ENCODE peak calls at places on chromosomes 11 and 22, in eight cellular contexts. One of them, this sample, is unnamed.

GRCh38 chr11:34146866-34147265 is 41.4 kb downstream of the NAT10 start:
- DNase-seq in sciatic nerve: peak
- DNase-seq in hepatocyte: no peak
- DNase-seq in cardiac muscle cell: no peak
- DNase-seq in hepatic stellate cell: no peak
- DNase-seq in GDM1: no peak
- DNase-seq in MM.1S: no peak
- DNase-seq in activated CD4-positive, alpha-beta T cell treated with anti-CD3 and anti-CD28 coated beads for 24 hours: no peak
- DNase-seq in this sample: no peak

GRCh38 chr11:33001281-33001680 is 14.4 kb upstream of the DEPDC7 start:
- DNase-seq in hepatic stellate cell: no peak
- DNase-seq in activated CD4-positive, alpha-beta T cell treated with anti-CD3 and anti-CD28 coated beads for 24 hours: no peak
- DNase-seq in MM.1S: no peak
- DNase-seq in GDM1: no peak
- DNase-seq in sciatic nerve: no peak
- DNase-seq in hepatocyte: no peak
- DNase-seq in cardiac muscle cell: no peak
- DNase-seq in this sample: no peak

GRCh38 chr22:44571566-44572413 is 73.8 kb upstream of the RTL6 start:
- DNase-seq in cardiac muscle cell: no peak
- DNase-seq in hepatic stellate cell: no peak
- DNase-seq in GDM1: no peak
- DNase-seq in hepatocyte: no peak
- DNase-seq in sciatic nerve: peak
- DNase-seq in activated CD4-positive, alpha-beta T cell treated with anti-CD3 and anti-CD28 coated beads for 24 hours: no peak
- DNase-seq in MM.1S: no peak
- DNase-seq in this sample: peak

GRCh38 chr22:19062139-19062789 is 59.9 kb downstream of the DGCR2 start:
- DNase-seq in sciatic nerve: no peak
- DNase-seq in cardiac muscle cell: no peak
- DNase-seq in MM.1S: no peak
- DNase-seq in GDM1: no peak
- DNase-seq in activated CD4-positive, alpha-beta T cell treated with anti-CD3 and anti-CD28 coated beads for 24 hours: no peak
- DNase-seq in hepatocyte: no peak
- DNase-seq in hepatic stellate cell: no peak
- DNase-seq in this sample: peak

GRCh38 chr22:20117656-20118571 is 888 bp upstream of the TRMT2A start:
- DNase-seq in MM.1S: peak
- DNase-seq in hepatocyte: peak
- DNase-seq in sciatic nerve: no peak
- DNase-seq in GDM1: no peak
- DNase-seq in activated CD4-positive, alpha-beta T cell treated with anti-CD3 and anti-CD28 coated beads for 24 hours: peak
- DNase-seq in hepatic stellate cell: peak
- DNase-seq in cardiac muscle cell: peak
- DNase-seq in this sample: no peak

GRCh38 chr11:76269247-76269646 is 62.9 kb upstream of the WNT11 start:
- DNase-seq in MM.1S: no peak
- DNase-seq in GDM1: no peak
- DNase-seq in hepatic stellate cell: no peak
- DNase-seq in activated CD4-positive, alpha-beta T cell treated with anti-CD3 and anti-CD28 coated beads for 24 hours: no peak
- DNase-seq in sciatic nerve: peak
- DNase-seq in hepatocyte: peak
- DNase-seq in cardiac muscle cell: no peak
- DNase-seq in this sample: no peak

GRCh38 chr11:46363031-46363407 is 15.8 kb downstream of the DGKZ start:
- DNase-seq in activated CD4-positive, alpha-beta T cell treated with anti-CD3 and anti-CD28 coated beads for 24 hours: no peak
- DNase-seq in MM.1S: no peak
- DNase-seq in sciatic nerve: no peak
- DNase-seq in hepatocyte: no peak
- DNase-seq in cardiac muscle cell: no peak
- DNase-seq in GDM1: no peak
- DNase-seq in hepatic stellate cell: peak
- DNase-seq in this sample: peak

GRCh38 chr11:119363874-119364590 is 17.5 kb downstream of the USP2 start:
- DNase-seq in activated CD4-positive, alpha-beta T cell treated with anti-CD3 and anti-CD28 coated beads for 24 hours: peak
- DNase-seq in cardiac muscle cell: peak
- DNase-seq in MM.1S: no peak
- DNase-seq in sciatic nerve: peak
- DNase-seq in hepatic stellate cell: peak
- DNase-seq in hepatocyte: peak
- DNase-seq in GDM1: peak
- DNase-seq in this sample: peak

GRCh38 chr11:11171854-11172253 is 181.2 kb downstream of the CSNK2A3 start:
- DNase-seq in GDM1: peak
- DNase-seq in hepatocyte: no peak
- DNase-seq in cardiac muscle cell: no peak
- DNase-seq in MM.1S: peak
- DNase-seq in activated CD4-positive, alpha-beta T cell treated with anti-CD3 and anti-CD28 coated beads for 24 hours: no peak
- DNase-seq in sciatic nerve: no peak
- DNase-seq in hepatic stellate cell: no peak
- DNase-seq in this sample: no peak

GRCh38 chr22:43230983-43231723 is 44.2 kb upstream of the TTLL12 start:
- DNase-seq in activated CD4-positive, alpha-beta T cell treated with anti-CD3 and anti-CD28 coated beads for 24 hours: peak
- DNase-seq in sciatic nerve: peak
- DNase-seq in MM.1S: peak
- DNase-seq in GDM1: peak
- DNase-seq in cardiac muscle cell: peak
- DNase-seq in hepatic stellate cell: peak
- DNase-seq in hepatocyte: peak
- DNase-seq in this sample: peak

GRCh38 chr11:134853972-134854371 is 441.9 kb upstream of the B3GAT1 start:
- DNase-seq in hepatocyte: no peak
- DNase-seq in hepatic stellate cell: no peak
- DNase-seq in MM.1S: no peak
- DNase-seq in cardiac muscle cell: no peak
- DNase-seq in GDM1: no peak
- DNase-seq in sciatic nerve: no peak
- DNase-seq in activated CD4-positive, alpha-beta T cell treated with anti-CD3 and anti-CD28 coated beads for 24 hours: no peak
- DNase-seq in this sample: no peak

GRCh38 chr22:47107431-47107830 is 345.0 kb downstream of the TBC1D22A start:
- DNase-seq in GDM1: no peak
- DNase-seq in hepatic stellate cell: peak
- DNase-seq in sciatic nerve: no peak
- DNase-seq in activated CD4-positive, alpha-beta T cell treated with anti-CD3 and anti-CD28 coated beads for 24 hours: no peak
- DNase-seq in cardiac muscle cell: no peak
- DNase-seq in MM.1S: no peak
- DNase-seq in hepatocyte: no peak
- DNase-seq in this sample: no peak

GRCh38 chr22:38016182-38017078 is 32.1 kb upstream of the SOX10 start:
- DNase-seq in GDM1: no peak
- DNase-seq in hepatic stellate cell: no peak
- DNase-seq in hepatocyte: no peak
- DNase-seq in MM.1S: no peak
- DNase-seq in sciatic nerve: peak
- DNase-seq in cardiac muscle cell: no peak
- DNase-seq in activated CD4-positive, alpha-beta T cell treated with anti-CD3 and anti-CD28 coated beads for 24 hours: no peak
- DNase-seq in this sample: no peak

GRCh38 chr22:20869234-20869633 is 10.4 kb downstream of the SNAP29 start:
- DNase-seq in cardiac muscle cell: no peak
- DNase-seq in activated CD4-positive, alpha-beta T cell treated with anti-CD3 and anti-CD28 coated beads for 24 hours: no peak
- DNase-seq in MM.1S: no peak
- DNase-seq in hepatocyte: no peak
- DNase-seq in hepatic stellate cell: no peak
- DNase-seq in sciatic nerve: no peak
- DNase-seq in GDM1: no peak
- DNase-seq in this sample: no peak

GRCh38 chr22:44671742-44672141 is 30.3 kb upstream of the PRR5 start:
- DNase-seq in GDM1: no peak
- DNase-seq in activated CD4-positive, alpha-beta T cell treated with anti-CD3 and anti-CD28 coated beads for 24 hours: no peak
- DNase-seq in hepatocyte: peak
- DNase-seq in hepatic stellate cell: no peak
- DNase-seq in cardiac muscle cell: no peak
- DNase-seq in sciatic nerve: no peak
- DNase-seq in MM.1S: no peak
- DNase-seq in this sample: no peak

GRCh38 chr11:114395776-114396175 is 4.5 kb downstream of the C11orf71 start:
- DNase-seq in activated CD4-positive, alpha-beta T cell treated with anti-CD3 and anti-CD28 coated beads for 24 hours: no peak
- DNase-seq in sciatic nerve: no peak
- DNase-seq in hepatic stellate cell: no peak
- DNase-seq in cardiac muscle cell: no peak
- DNase-seq in hepatocyte: no peak
- DNase-seq in MM.1S: peak
- DNase-seq in GDM1: no peak
- DNase-seq in this sample: peak

GRCh38 chr11:131712897-131713296 is 342.5 kb downstream of the NTM start:
- DNase-seq in hepatocyte: no peak
- DNase-seq in hepatic stellate cell: no peak
- DNase-seq in activated CD4-positive, alpha-beta T cell treated with anti-CD3 and anti-CD28 coated beads for 24 hours: no peak
- DNase-seq in GDM1: no peak
- DNase-seq in cardiac muscle cell: no peak
- DNase-seq in MM.1S: no peak
- DNase-seq in sciatic nerve: no peak
- DNase-seq in this sample: no peak

GRCh38 chr11:134034496-134035381 is 34.1 kb upstream of the JAM3 start:
- DNase-seq in hepatic stellate cell: no peak
- DNase-seq in cardiac muscle cell: no peak
- DNase-seq in sciatic nerve: no peak
- DNase-seq in hepatocyte: no peak
- DNase-seq in GDM1: no peak
- DNase-seq in MM.1S: no peak
- DNase-seq in activated CD4-positive, alpha-beta T cell treated with anti-CD3 and anti-CD28 coated beads for 24 hours: no peak
- DNase-seq in this sample: no peak

GRCh38 chr11:67024410-67024809 is 1.5 kb downstream of the SYT12 start:
- DNase-seq in sciatic nerve: no peak
- DNase-seq in GDM1: peak
- DNase-seq in hepatocyte: no peak
- DNase-seq in cardiac muscle cell: no peak
- DNase-seq in hepatic stellate cell: no peak
- DNase-seq in activated CD4-positive, alpha-beta T cell treated with anti-CD3 and anti-CD28 coated beads for 24 hours: peak
- DNase-seq in MM.1S: peak
- DNase-seq in this sample: no peak

GRCh38 chr11:79371152-79371551 is 69.7 kb downstream of the TENM4 start:
- DNase-seq in hepatocyte: no peak
- DNase-seq in sciatic nerve: no peak
- DNase-seq in cardiac muscle cell: no peak
- DNase-seq in GDM1: no peak
- DNase-seq in MM.1S: no peak
- DNase-seq in activated CD4-positive, alpha-beta T cell treated with anti-CD3 and anti-CD28 coated beads for 24 hours: no peak
- DNase-seq in hepatic stellate cell: no peak
- DNase-seq in this sample: peak

GRCh38 chr22:47804281-47804680 is 1041.8 kb downstream of the TBC1D22A start:
- DNase-seq in MM.1S: no peak
- DNase-seq in activated CD4-positive, alpha-beta T cell treated with anti-CD3 and anti-CD28 coated beads for 24 hours: no peak
- DNase-seq in GDM1: no peak
- DNase-seq in hepatocyte: no peak
- DNase-seq in sciatic nerve: no peak
- DNase-seq in hepatic stellate cell: no peak
- DNase-seq in cardiac muscle cell: no peak
- DNase-seq in this sample: peak

GRCh38 chr11:73350908-73351636 is 25.1 kb upstream of the RELT start:
- DNase-seq in hepatic stellate cell: peak
- DNase-seq in GDM1: peak
- DNase-seq in cardiac muscle cell: peak
- DNase-seq in activated CD4-positive, alpha-beta T cell treated with anti-CD3 and anti-CD28 coated beads for 24 hours: peak
- DNase-seq in MM.1S: peak
- DNase-seq in sciatic nerve: no peak
- DNase-seq in hepatocyte: peak
- DNase-seq in this sample: no peak

GRCh38 chr11:64299847-64300648 is at the start of gene CATSPERZ:
- DNase-seq in sciatic nerve: no peak
- DNase-seq in hepatic stellate cell: no peak
- DNase-seq in GDM1: no peak
- DNase-seq in MM.1S: peak
- DNase-seq in cardiac muscle cell: no peak
- DNase-seq in activated CD4-positive, alpha-beta T cell treated with anti-CD3 and anti-CD28 coated beads for 24 hours: no peak
- DNase-seq in hepatocyte: no peak
- DNase-seq in this sample: no peak

GRCh38 chr22:42685941-42686666 is 34.6 kb downstream of the A4GALT start:
- DNase-seq in activated CD4-positive, alpha-beta T cell treated with anti-CD3 and anti-CD28 coated beads for 24 hours: no peak
- DNase-seq in GDM1: no peak
- DNase-seq in hepatic stellate cell: no peak
- DNase-seq in hepatocyte: peak
- DNase-seq in cardiac muscle cell: peak
- DNase-seq in sciatic nerve: no peak
- DNase-seq in MM.1S: no peak
- DNase-seq in this sample: no peak

GRCh38 chr11:71086687-71087258 is 165.6 kb downstream of the SHANK2 start:
- DNase-seq in MM.1S: no peak
- DNase-seq in activated CD4-positive, alpha-beta T cell treated with anti-CD3 and anti-CD28 coated beads for 24 hours: no peak
- DNase-seq in sciatic nerve: no peak
- DNase-seq in GDM1: no peak
- DNase-seq in hepatocyte: peak
- DNase-seq in cardiac muscle cell: peak
- DNase-seq in hepatic stellate cell: peak
- DNase-seq in this sample: peak

GRCh38 chr11:72930011-72930410 is 115.8 kb downstream of the ATG16L2 start:
- DNase-seq in sciatic nerve: no peak
- DNase-seq in hepatic stellate cell: no peak
- DNase-seq in activated CD4-positive, alpha-beta T cell treated with anti-CD3 and anti-CD28 coated beads for 24 hours: no peak
- DNase-seq in MM.1S: no peak
- DNase-seq in cardiac muscle cell: peak
- DNase-seq in hepatocyte: no peak
- DNase-seq in GDM1: no peak
- DNase-seq in this sample: no peak

GRCh38 chr11:1295086-1295485 is 14.3 kb downstream of the TOLLIP start:
- DNase-seq in cardiac muscle cell: no peak
- DNase-seq in activated CD4-positive, alpha-beta T cell treated with anti-CD3 and anti-CD28 coated beads for 24 hours: no peak
- DNase-seq in GDM1: no peak
- DNase-seq in sciatic nerve: peak
- DNase-seq in MM.1S: no peak
- DNase-seq in hepatocyte: no peak
- DNase-seq in hepatic stellate cell: no peak
- DNase-seq in this sample: no peak

GRCh38 chr11:86660011-86660595 is 12.3 kb downstream of the ME3 start:
- DNase-seq in sciatic nerve: no peak
- DNase-seq in cardiac muscle cell: no peak
- DNase-seq in GDM1: no peak
- DNase-seq in hepatocyte: no peak
- DNase-seq in MM.1S: no peak
- DNase-seq in hepatic stellate cell: peak
- DNase-seq in activated CD4-positive, alpha-beta T cell treated with anti-CD3 and anti-CD28 coated beads for 24 hours: no peak
- DNase-seq in this sample: no peak

GRCh38 chr11:77083553-77084245 is 16.9 kb downstream of the CAPN5 start:
- DNase-seq in sciatic nerve: peak
- DNase-seq in MM.1S: no peak
- DNase-seq in cardiac muscle cell: no peak
- DNase-seq in activated CD4-positive, alpha-beta T cell treated with anti-CD3 and anti-CD28 coated beads for 24 hours: no peak
- DNase-seq in hepatic stellate cell: no peak
- DNase-seq in GDM1: no peak
- DNase-seq in hepatocyte: no peak
- DNase-seq in this sample: no peak

GRCh38 chr11:96122601-96123044 is 198.7 kb upstream of the MTMR2 start:
- DNase-seq in MM.1S: no peak
- DNase-seq in hepatocyte: no peak
- DNase-seq in activated CD4-positive, alpha-beta T cell treated with anti-CD3 and anti-CD28 coated beads for 24 hours: no peak
- DNase-seq in sciatic nerve: no peak
- DNase-seq in cardiac muscle cell: no peak
- DNase-seq in GDM1: no peak
- DNase-seq in hepatic stellate cell: no peak
- DNase-seq in this sample: peak

GRCh38 chr22:22830957-22831688 is 56.5 kb upstream of the IGLL5 start:
- DNase-seq in GDM1: no peak
- DNase-seq in hepatocyte: no peak
- DNase-seq in activated CD4-positive, alpha-beta T cell treated with anti-CD3 and anti-CD28 coated beads for 24 hours: no peak
- DNase-seq in cardiac muscle cell: no peak
- DNase-seq in MM.1S: no peak
- DNase-seq in hepatic stellate cell: no peak
- DNase-seq in sciatic nerve: no peak
- DNase-seq in this sample: no peak

GRCh38 chr11:110455718-110456117 is 26.0 kb downstream of the FDX1 start:
- DNase-seq in activated CD4-positive, alpha-beta T cell treated with anti-CD3 and anti-CD28 coated beads for 24 hours: no peak
- DNase-seq in hepatocyte: no peak
- DNase-seq in sciatic nerve: no peak
- DNase-seq in cardiac muscle cell: no peak
- DNase-seq in hepatic stellate cell: no peak
- DNase-seq in GDM1: no peak
- DNase-seq in MM.1S: no peak
- DNase-seq in this sample: no peak